ENCODE peak calls at places on chromosome 4, in four cellular contexts. V is NB4, N is heart left ventricle, I is stomach. D is an unnamed sample.

GRCh38 chr4:110622841-110623709 is at the start of gene PITX2:
- DNase-seq in V (no peak), I (no peak), N (peak), D (no peak)

GRCh38 chr4:53855886-53856260 is 208.5 kb downstream of the CHIC2 start:
- DNase-seq in I (no peak), V (no peak), N (no peak), D (no peak)

GRCh38 chr4:5460106-5460801 is 248.1 kb downstream of the EVC2 start:
- DNase-seq in I (no peak), N (peak), V (peak), D (peak)

GRCh38 chr4:25358515-25359275 is 18.4 kb upstream of the ANAPC4 start:
- DNase-seq in V (peak), I (peak), N (no peak), D (no peak)

GRCh38 chr4:166065324-166065723 is 192.3 kb downstream of the TLL1 start:
- DNase-seq in N (no peak), V (no peak), I (no peak), D (no peak)

GRCh38 chr4:101346312-101346561 is 1.1 kb downstream of the PPP3CA start:
- DNase-seq in V (peak), I (no peak), N (no peak), D (peak)

GRCh38 chr4:5168891-5169290 is 117.6 kb downstream of the STK32B start:
- DNase-seq in I (no peak), V (no peak), N (no peak), D (no peak)

GRCh38 chr4:141002323-141002805 is 130.9 kb downstream of the RNF150 start:
- DNase-seq in I (no peak), N (peak), V (no peak), D (no peak)

GRCh38 chr4:30716671-30717207 is 3.4 kb upstream of the PCDH7 start:
- DNase-seq in I (no peak), V (no peak), N (no peak), D (no peak)

GRCh38 chr4:111027526-111027925 is 404.6 kb upstream of the PITX2 start:
- DNase-seq in V (no peak), N (no peak), I (no peak), D (no peak)

GRCh38 chr4:7343950-7344349 is 90.8 kb downstream of the PSAPL1 start:
- DNase-seq in V (no peak), I (no peak), N (peak), D (no peak)

GRCh38 chr4:23999714-24000113 is 109.9 kb upstream of the PPARGC1A start:
- DNase-seq in V (no peak), I (no peak), N (no peak), D (no peak)

GRCh38 chr4:13665711-13666660 is 38.5 kb upstream of the BOD1L1 start:
- DNase-seq in N (no peak), I (no peak), V (no peak), D (no peak)

GRCh38 chr4:185801471-185801870 is 10.5 kb downstream of the SORBS2 start:
- DNase-seq in I (no peak), N (no peak), V (no peak), D (no peak)

GRCh38 chr4:125317526-125317880 is 2.7 kb downstream of the FAT4 start:
- DNase-seq in N (peak), V (peak), I (no peak), D (no peak)

GRCh38 chr4:176236909-176237308 is 32.1 kb downstream of the ASB5 start:
- DNase-seq in V (no peak), N (no peak), I (no peak), D (no peak)

GRCh38 chr4:122045533-122045932 is 93.7 kb upstream of the TRPC3 start:
- DNase-seq in I (no peak), V (no peak), N (peak), D (no peak)

GRCh38 chr4:16158504-16158852 is 67.8 kb downstream of the TAPT1 start:
- DNase-seq in N (no peak), V (no peak), I (no peak), D (no peak)

GRCh38 chr4:88697588-88698329 is at the start of gene NAP1L5:
- DNase-seq in I (peak), N (peak), V (peak), D (peak)

GRCh38 chr4:33722800-33723511 is 2521.4 kb downstream of the ARAP2 start:
- DNase-seq in V (no peak), I (no peak), N (no peak), D (no peak)

GRCh38 chr4:87406462-87406861 is 15.5 kb upstream of the HSD17B11 start:
- DNase-seq in N (no peak), I (no peak), V (peak), D (no peak)

GRCh38 chr4:136012250-136012649 is 1520.0 kb downstream of the PCDH18 start:
- DNase-seq in V (no peak), I (no peak), N (no peak), D (no peak)

GRCh38 chr4:6627832-6628231 is 12.7 kb upstream of the MRFAP1 start:
- DNase-seq in V (no peak), N (no peak), I (no peak), D (no peak)

GRCh38 chr4:26083987-26084386 is 170.0 kb downstream of the SMIM20 start:
- DNase-seq in V (peak), N (no peak), I (no peak), D (no peak)

GRCh38 chr4:25092139-25092538 is 61.4 kb upstream of the LGI2 start:
- DNase-seq in I (no peak), V (no peak), N (no peak), D (no peak)

GRCh38 chr4:24364852-24365251 is 219.5 kb downstream of the DHX15 start:
- DNase-seq in I (no peak), V (no peak), N (no peak), D (no peak)

GRCh38 chr4:38237139-38237538 is 276.9 kb downstream of the PTTG2 start:
- DNase-seq in V (peak), N (no peak), I (no peak), D (no peak)

GRCh38 chr4:152594981-152595916 is 59.4 kb upstream of the FBXW7 start:
- DNase-seq in I (no peak), N (no peak), V (no peak), D (no peak)

DNA sequence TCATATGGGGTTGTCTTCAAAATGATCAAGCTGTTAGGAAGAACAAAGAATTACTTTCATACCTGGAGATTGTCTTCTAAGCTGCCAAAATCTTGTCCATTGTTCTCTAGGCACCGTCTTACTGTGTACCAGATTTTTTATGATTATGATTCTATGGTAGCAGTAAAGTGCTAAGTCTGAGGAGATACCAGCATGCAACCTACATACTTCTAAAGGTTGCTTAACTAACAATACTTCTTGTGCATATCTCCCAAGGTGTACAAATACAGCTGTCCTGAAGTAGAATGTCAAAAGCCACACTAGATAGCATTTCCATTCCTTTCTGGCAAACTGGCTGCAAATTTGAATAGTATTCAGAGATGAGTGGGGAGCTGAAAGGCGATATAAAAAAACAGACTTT is 62.6 kb upstream of the FBXW7 start:
- DNase-seq in I (no peak), N (no peak), V (no peak), D (no peak)
- TF ChIP-seq POLR2A in I (no peak), N (no peak), V (no peak), D (no peak)

GRCh38 chr4:1577818-1578217 is 106.3 kb downstream of the FAM53A start:
- DNase-seq in N (peak), I (no peak), V (no peak), D (no peak)

GRCh38 chr4:1579834-1580686 is 104.1 kb downstream of the FAM53A start:
- DNase-seq in V (peak), N (peak), I (peak), D (no peak)

GRCh38 chr4:1576961-1577814 is 106.9 kb downstream of the FAM53A start:
- DNase-seq in V (no peak), N (peak), I (no peak), D (no peak)

GRCh38 chr4:1578301-1578781 is 105.8 kb downstream of the FAM53A start:
- DNase-seq in I (no peak), N (peak), V (no peak), D (no peak)

DNA sequence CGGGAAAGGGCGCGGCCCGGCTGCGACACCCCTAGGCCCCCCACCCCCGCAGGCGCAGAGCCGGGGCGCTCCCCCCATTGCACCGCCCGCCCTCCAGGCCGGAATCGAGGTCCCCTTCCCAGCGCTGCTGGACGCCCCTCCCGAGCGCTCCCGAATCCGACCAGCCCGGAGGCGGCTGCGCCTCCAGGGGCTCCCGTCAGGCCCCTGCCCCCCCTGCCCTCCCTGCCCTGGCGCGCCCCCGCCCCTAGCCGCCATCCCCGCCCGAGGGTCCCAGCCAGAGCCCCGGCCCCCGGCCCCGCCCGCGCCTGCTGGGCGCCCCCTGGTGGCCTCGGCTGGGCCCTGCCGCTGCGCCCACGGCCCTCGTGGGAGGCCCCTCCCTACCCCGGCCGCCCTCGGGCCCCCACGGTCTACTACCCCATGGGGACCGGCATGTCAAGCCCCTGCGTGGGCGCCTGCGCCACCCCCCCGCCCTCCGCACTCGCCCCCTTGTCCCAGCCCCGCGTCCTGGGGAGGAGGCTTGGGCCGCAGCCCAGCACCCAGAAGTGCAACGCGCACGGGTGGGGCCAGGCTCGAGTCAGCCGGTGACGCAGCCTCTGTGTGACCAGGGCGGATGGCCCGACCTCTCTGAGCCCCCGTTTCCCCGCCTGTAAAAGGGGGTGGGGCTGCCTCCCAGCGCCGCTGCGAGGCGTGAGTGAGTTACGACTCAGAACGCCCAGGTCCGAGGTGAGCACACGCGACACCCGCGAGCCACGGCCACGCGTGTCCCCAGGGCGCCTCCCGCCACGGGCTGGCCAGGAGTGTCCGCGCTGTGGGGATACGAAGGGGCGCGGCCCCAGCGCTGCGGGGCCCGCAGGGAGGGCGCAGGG is 104.9 kb downstream of the FAM53A start:
- DNase-seq in V (peak), I (peak), N (peak), D (peak)
- TF ChIP-seq POLR2A in V (no peak), I (no peak), N (no peak), D (no peak)

DNA sequence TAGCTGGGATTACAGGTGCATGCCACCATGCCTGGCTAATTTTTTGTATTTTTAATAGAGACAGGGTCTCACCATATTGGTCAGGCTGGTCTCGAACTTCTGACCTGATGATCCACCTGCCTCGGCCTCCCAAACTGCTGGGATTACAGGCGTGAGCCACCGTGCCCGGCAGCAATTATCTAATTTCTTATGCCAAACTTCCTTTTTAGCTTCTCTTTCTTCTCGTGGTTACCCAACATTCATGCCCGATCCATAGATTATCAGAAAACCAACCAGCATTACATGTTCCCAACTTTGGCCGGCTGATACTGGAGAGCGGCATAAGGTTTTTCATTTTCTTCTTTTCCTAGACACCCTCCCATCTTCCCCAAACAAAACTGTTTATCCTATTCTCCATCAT is 8.8 kb downstream of the SLC7A11 start:
- DNase-seq in N (no peak), V (no peak), I (no peak), D (no peak)
- TF ChIP-seq POLR2A in N (no peak), V (no peak), I (no peak), D (no peak)

DNA sequence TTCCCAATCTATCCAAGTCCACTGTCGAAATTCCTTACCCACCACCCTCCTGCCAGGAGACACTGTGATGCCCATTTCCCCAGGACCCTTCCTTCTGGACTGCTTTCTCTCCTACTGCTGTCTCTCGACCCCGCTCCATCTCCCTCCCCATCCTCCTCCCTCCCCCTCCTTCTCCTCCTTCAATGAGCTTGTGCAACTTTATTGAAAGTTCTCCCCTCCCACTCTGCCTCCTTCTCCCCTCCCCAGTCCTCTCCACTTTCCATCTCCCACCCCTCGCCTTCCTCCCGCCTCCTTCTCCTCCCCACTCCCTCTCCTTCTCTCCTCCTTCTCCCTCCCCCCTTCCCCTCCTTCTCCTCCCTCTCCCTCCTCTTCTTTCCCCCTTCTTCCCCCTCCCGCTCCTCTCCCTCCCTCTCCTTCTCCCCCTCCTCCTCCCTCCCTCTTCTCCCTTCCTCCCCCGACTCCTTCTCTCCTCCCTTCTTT is 116.6 kb upstream of the FAT1 start:
- DNase-seq in I (no peak), N (peak), V (no peak), D (no peak)
- TF ChIP-seq POLR2A in I (no peak), N (no peak), V (no peak), D (no peak)

DNA sequence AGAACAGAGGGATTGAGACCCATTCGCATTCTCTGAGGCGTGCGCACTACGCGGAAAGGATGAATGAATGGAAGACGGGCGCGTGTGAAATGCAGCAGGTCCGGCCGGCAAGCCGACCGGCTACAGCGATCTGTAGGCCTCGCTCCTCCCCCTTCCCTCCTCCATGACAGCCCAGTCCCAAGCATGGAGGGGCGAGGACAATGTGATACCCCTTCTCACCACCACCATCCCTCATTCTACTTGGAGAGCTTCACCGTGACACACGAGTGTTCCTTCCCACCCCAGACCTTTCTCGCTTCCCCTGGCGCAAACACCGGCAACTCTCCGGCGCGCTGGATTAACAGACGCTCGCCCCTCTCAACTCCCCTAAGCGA is 815 bp downstream of the EIF4E start:
- DNase-seq in I (peak), V (peak), N (peak), D (peak)
- TF ChIP-seq POLR2A in I (no peak), V (peak), N (no peak), D (peak)

DNA sequence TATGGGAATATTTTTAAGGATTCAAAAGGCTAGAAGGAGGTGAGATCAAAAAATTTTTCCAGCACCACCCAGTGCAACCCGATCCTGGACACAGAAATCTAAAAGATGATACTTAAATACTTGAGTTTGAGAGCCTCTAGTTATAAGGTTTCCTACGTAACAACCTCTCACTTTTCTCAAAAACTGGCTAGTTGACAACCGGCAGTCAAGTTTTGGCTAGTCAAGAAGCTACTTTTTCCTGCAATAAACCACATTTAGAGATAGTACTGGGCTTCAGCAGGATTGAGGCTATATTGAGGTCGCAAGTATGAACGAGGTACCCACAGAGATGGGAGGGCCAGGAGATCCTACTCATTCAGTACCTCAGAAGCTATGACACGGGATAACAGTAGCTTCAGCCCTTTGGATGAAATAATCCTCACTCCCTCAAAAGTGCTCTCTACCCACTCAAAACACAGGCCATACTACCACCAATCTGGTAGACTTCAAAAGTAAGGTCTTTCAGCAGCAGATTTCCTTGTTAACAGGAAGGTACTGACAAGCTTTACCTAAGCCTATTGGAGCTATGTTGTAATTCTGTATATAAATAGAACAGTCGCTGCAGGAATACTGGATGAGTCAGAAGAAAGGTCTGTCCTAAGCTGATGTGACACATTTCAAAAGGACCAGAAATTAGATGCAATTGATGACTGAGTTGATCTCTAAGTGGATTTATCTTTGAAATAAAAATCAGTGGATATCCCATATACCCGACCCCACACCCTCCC is 1.5 kb upstream of the TSPAN5 start:
- DNase-seq in V (peak), I (no peak), N (no peak), D (no peak)
- TF ChIP-seq POLR2A in V (no peak), I (no peak), N (no peak), D (no peak)